ENCODE peak calls at places on chromosomes 3 and 15, in four cellular contexts. V is stomach, N is lung, Z is body of pancreas. Q is an unnamed sample. For H3K4me1 and H3K36me3, the result is how much of the 10 kb centered on the place peaks cover.

GRCh38 chr15:78077860-78078187 is 313 bp upstream of the TBC1D2B start:
- DNase-seq in N (no peak), Z (no peak), V (no peak), Q (no peak)

GRCh38 chr15:62241135-62241770 is 76.2 kb upstream of the C2CD4B start:
- DNase-seq in V (peak), N (no peak), Z (peak), Q (no peak)

GRCh38 chr3:158430448-158430847 is 140.5 kb upstream of the MLF1 start:
- DNase-seq in Z (no peak), N (no peak), V (no peak), Q (no peak)

GRCh38 chr3:193114431-193115340 is 126.3 kb upstream of the PLAAT1 start:
- DNase-seq in Z (no peak), V (no peak), N (no peak), Q (no peak)

GRCh38 chr3:165463546-165463945 is 267.4 kb upstream of the SLITRK3 start:
- DNase-seq in V (no peak), N (no peak), Z (no peak), Q (no peak)

GRCh38 chr15:83380026-83380425 is 67.1 kb upstream of the SH3GL3 start:
- DNase-seq in Z (no peak), N (no peak), V (no peak), Q (no peak)

GRCh38 chr15:39736646-39737550 is 45.7 kb downstream of the FSIP1 start:
- DNase-seq in Z (no peak), V (no peak), N (no peak), Q (no peak)

GRCh38 chr3:69510481-69511031 is 124.7 kb upstream of the FRMD4B start:
- DNase-seq in N (no peak), Z (no peak), V (no peak), Q (no peak)

GRCh38 chr15:100201376-100202280 is 140.1 kb downstream of the ADAMTS17 start:
- DNase-seq in Z (peak), N (no peak), V (no peak), Q (peak)

GRCh38 chr3:59245879-59246501 is 196.2 kb upstream of the CFAP20DC start:
- DNase-seq in Z (no peak), N (no peak), V (no peak), Q (no peak)

GRCh38 chr15:89101302-89102191 is 13.3 kb downstream of the ABHD2 start:
- DNase-seq in Z (peak), N (peak), V (peak), Q (peak)

GRCh38 chr15:100191161-100191560 is 150.6 kb downstream of the ADAMTS17 start:
- DNase-seq in N (no peak), Z (no peak), V (no peak), Q (no peak)

GRCh38 chr3:171011536-171012336 is 14.8 kb downstream of the SLC2A2 start:
- DNase-seq in Z (no peak), N (no peak), V (no peak), Q (no peak)
- H3K4me1 ChIP-seq in Z (under half), N (under half), V (under half), Q (under half)

DNA sequence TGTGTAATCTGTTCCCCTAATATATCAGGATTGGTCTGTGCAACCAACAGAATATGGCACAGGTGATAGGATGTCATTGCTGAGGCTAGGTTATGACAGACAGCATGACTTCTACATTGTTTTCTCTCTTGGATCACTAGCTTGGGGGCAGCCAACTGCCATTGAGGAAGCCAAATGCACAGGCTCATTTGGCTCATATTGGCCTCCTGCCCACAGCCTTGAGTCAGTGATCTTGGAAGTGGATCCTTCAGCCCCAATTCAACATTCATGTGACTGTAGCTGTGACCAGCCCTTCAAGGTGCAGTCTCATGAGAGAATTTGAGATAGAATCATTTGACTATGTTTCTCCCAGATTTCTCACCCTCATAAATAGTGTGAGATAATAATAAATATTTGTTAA is 675.6 kb downstream of the GRM7 start:
- DNase-seq in Z (no peak), V (no peak), N (no peak), Q (no peak)
- TF ChIP-seq CTCF in Z (no peak), V (no peak), N (no peak), Q (no peak)

DNA sequence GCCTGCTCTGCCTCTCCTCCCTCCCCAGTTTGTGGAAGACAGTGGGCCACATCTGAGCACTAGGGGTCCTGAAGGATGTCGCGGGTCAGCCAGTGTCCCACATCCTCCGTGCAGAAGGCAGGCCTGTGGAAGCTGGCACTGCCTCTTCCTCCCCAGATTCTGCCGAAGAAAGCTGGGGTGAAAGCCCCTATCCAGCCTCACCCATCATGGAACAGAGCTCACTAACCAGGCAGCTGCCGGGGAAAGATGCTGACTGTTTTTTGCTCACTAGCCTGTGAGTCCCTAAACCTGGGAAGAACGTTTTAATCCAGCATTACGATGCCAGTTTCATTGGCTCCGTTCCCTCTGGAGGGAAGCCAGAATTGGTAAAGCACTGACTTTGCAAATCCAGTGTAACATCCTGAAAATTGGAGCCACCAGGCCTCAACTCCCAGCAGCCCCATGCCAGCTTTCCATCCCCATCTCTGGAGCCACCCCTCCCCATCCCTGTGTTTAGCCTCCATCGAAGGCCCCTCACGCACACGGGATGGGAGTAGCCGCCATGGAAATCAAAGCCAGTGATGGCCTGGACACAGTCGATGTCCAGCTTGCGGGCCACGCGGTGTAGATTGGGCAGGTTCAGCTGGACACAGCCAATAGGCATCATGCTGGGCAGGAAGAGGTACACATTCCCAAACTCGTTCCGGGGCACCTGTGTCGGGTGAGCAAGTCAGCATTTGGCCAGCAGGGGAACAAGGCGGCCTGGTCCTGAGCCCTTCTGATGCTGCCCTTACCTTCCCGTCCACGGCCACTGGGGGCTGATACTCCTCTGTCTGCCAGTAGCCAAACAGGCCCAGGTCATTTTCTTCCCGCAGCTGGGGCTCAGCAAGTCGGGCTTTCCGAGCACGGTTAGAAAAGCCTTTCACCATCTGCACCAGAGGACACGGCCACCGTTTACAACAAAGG is 23.5 kb downstream of the TMEM43 start:
- DNase-seq in V (no peak), Z (peak), N (no peak), Q (peak)
- H3K36me3 ChIP-seq in V (under half), Z (under half), N (under half), Q (under half)

GRCh38 chr15:86968244-86968643 is 888.6 kb downstream of the AGBL1 start:
- DNase-seq in V (no peak), Z (no peak), N (no peak), Q (no peak)
- H3K4me1 ChIP-seq in V (under half), Z (under half), N (under half), Q (under half)